ENCODE peak calls at places on chromosomes 12 and 14, in ten cellular contexts. J is colonic mucosa, G is ovary, P is adrenal gland, S is A549, K is BE2C, Z is OCI-LY7, V is neural progenitor cell, I is ascending aorta, N is endothelial cell of umbilical vein. F is an unnamed sample.
A peak's percentile ranks its signal among the peaks of the same experiment; 100 is the strongest.

GRCh38 chr12:52013626-52014310 is 7.0 kb downstream of the TAMALIN start:
- DNase-seq in S (no peak), N (no peak), Z (no peak), K (no peak), P (no peak), J (no peak), I (no peak), G (no peak), V (no peak), F (no peak)

GRCh38 chr14:39265032-39265431 is 31.3 kb downstream of the MIA2 start:
- DNase-seq in I (no peak), N (no peak), Z (peak; percentile 44), G (no peak), J (no peak), P (no peak), K (no peak), S (peak; percentile 55), V (no peak), F (no peak)

GRCh38 chr12:8970432-8970831 is 18.9 kb upstream of the KLRG1 start:
- DNase-seq in N (peak; percentile 19), P (no peak), G (no peak), J (no peak), I (no peak), K (no peak), Z (no peak), V (no peak), S (peak; percentile 6), F (no peak)

GRCh38 chr14:64303471-64303917 is 9.3 kb upstream of the ESR2 start:
- DNase-seq in K (no peak), I (no peak), V (peak; percentile 72), N (peak; percentile 71), Z (peak; percentile 72), P (no peak), S (peak; percentile 64), G (no peak), J (no peak), F (no peak)

GRCh38 chr14:38855513-38855912 is 247.5 kb downstream of the SEC23A start:
- DNase-seq in Z (no peak), K (no peak), V (no peak), N (no peak), S (no peak), I (no peak), J (no peak), P (no peak), G (no peak), F (no peak)

GRCh38 chr14:75545907-75546306 is 23.6 kb downstream of the BATF start:
- DNase-seq in I (no peak), N (no peak), P (no peak), J (no peak), G (no peak), V (no peak), S (no peak), K (no peak), Z (no peak), F (no peak)

GRCh38 chr12:132926417-132926833 is 29.7 kb downstream of the ZNF605 start:
- DNase-seq in V (no peak), I (no peak), J (no peak), N (no peak), Z (no peak), G (no peak), S (no peak), P (no peak), K (no peak), F (no peak)

GRCh38 chr14:100827140-100827517 is 1.2 kb downstream of the MEG3 start:
- DNase-seq in S (no peak), Z (no peak), I (no peak), G (peak; percentile 48), J (no peak), V (no peak), P (peak; percentile 62), K (no peak), N (peak; percentile 18), F (no peak)

GRCh38 chr12:48903982-48904411 is 21.3 kb downstream of the FKBP11 start:
- DNase-seq in I (peak; percentile 87), V (peak; percentile 93), K (peak; percentile 92), Z (peak; percentile 79), S (peak; percentile 93), J (peak; percentile 79), G (peak; percentile 80), P (peak; percentile 74), N (peak; percentile 76), F (peak; percentile 88)

GRCh38 chr14:65290830-65291229 is 121.7 kb upstream of the FUT8 start:
- DNase-seq in Z (no peak), J (no peak), S (peak; percentile 42), G (no peak), N (peak; percentile 8), V (no peak), I (no peak), K (no peak), P (no peak), F (no peak)

GRCh38 chr12:32533971-32534590 is 134.7 kb downstream of the FGD4 start:
- DNase-seq in Z (peak; percentile 85), G (peak; percentile 39), V (peak; percentile 24), P (peak; percentile 53), K (peak; percentile 35), N (peak; percentile 89), I (peak; percentile 90), S (peak; percentile 84), J (peak; percentile 82), F (no peak)

GRCh38 chr12:53051058-53051880 is 1.4 kb downstream of the TNS2 start:
- DNase-seq in K (no peak), Z (no peak), G (peak; percentile 80), I (peak; percentile 87), J (peak; percentile 62), V (no peak), S (peak; percentile 43), N (peak; percentile 80), P (peak; percentile 75), F (no peak)

GRCh38 chr14:96663076-96663475 is 134.1 kb upstream of the VRK1 start:
- DNase-seq in J (no peak), N (no peak), I (no peak), P (no peak), G (no peak), V (no peak), K (no peak), Z (no peak), S (no peak), F (no peak)

GRCh38 chr12:58369576-58369975 is 428.2 kb downstream of the ATP23 start:
- DNase-seq in P (no peak), Z (no peak), S (no peak), G (no peak), V (no peak), N (no peak), I (no peak), J (no peak), K (no peak), F (no peak)

GRCh38 chr14:92514844-92515509 is 1.4 kb downstream of the RIN3 start:
- DNase-seq in I (no peak), V (no peak), N (no peak), P (no peak), S (no peak), J (no peak), G (no peak), K (no peak), Z (no peak), F (no peak)

DNA sequence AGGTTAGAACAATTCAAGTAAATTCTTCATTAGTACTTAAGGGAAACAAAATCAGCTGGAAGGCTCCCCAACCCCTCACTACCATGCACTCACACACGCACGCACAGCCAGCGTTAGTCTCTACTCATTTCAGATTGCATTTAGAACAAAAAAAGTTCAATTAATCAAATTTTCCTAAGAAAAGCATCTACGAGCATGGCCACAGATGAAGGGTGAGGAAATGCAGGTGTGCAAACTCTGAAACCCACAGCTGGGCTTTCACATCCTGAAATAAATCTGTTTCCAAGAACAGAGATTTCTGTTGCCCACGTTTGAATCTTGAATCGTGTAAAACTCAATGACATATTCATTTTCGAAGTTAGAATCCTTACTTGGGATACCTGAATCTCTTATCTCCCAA is 62.6 kb downstream of the SEL1L start:
- DNase-seq in Z (peak; percentile 94), S (no peak), J (no peak), N (no peak), P (no peak), K (no peak), I (no peak), G (no peak), V (no peak), F (no peak)
- H3K4me1 ChIP-seq in Z (peaks cover 92% of the 10 kb centered on the region), S (no peaks in the 10 kb centered on the region), J (no peaks in the 10 kb centered on the region), N (no peaks in the 10 kb centered on the region), P (no peaks in the 10 kb centered on the region), K (no peaks in the 10 kb centered on the region), I (no peaks in the 10 kb centered on the region), G (no peaks in the 10 kb centered on the region), V (no peaks in the 10 kb centered on the region), F (peaks cover 19% of the 10 kb centered on the region)

GRCh38 chr12:119020377-119021360 is 39.3 kb downstream of the SRRM4 start:
- DNase-seq in J (peak; percentile 33), I (no peak), N (no peak), G (no peak), S (peak; percentile 48), P (peak; percentile 31), K (peak; percentile 44), Z (peak; percentile 2), V (peak; percentile 88), F (no peak)
- TF ChIP-seq CTCF in J (peak; percentile 20), I (no peak), N (no peak), G (no peak), S (peak; percentile 27), P (no peak), K (peak; percentile 61), Z (peak; percentile 76), V (peak; percentile 95), F (no peak)

DNA sequence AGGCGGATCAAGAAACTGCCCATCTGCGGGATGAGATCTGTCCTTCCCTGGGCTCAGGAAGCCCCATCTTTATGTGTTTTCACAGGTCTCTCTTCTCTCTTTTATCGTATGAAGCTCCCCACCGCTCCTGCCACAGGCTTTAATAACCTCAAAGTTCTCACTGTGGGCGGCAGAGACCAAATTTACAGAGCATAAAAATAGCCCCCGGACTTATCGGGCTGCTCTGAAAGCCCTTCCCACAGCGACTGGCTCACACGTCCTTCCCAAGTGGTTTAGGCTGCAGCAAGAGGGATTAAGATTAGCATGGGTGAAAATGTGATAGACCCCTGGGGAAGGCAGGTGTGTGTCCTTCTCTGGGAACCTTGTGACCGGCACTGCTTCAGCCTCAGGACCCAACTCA is 47.8 kb downstream of the TESC start:
- DNase-seq in S (no peak), K (no peak), Z (no peak), G (no peak), N (no peak), P (no peak), V (no peak), I (no peak), J (no peak), F (no peak)
- H3K4me1 ChIP-seq in S (peaks cover 6% of the 10 kb centered on the region), K (no peaks in the 10 kb centered on the region), Z (peaks cover 8% of the 10 kb centered on the region), G (peaks cover 6% of the 10 kb centered on the region), N (peaks cover 6% of the 10 kb centered on the region), P (peaks cover 6% of the 10 kb centered on the region), V (peaks cover 28% of the 10 kb centered on the region), I (no peaks in the 10 kb centered on the region), J (no peaks in the 10 kb centered on the region), F (no peaks in the 10 kb centered on the region)

GRCh38 chr12:131056626-131057025 is 102.9 kb downstream of the ADGRD1 start:
- DNase-seq in P (no peak), G (no peak), I (no peak), V (no peak), Z (no peak), J (no peak), S (no peak), N (no peak), K (no peak), F (no peak)
- TF ChIP-seq CTCF in P (no peak), G (no peak), I (no peak), V (no peak), Z (no peak), J (no peak), S (no peak), N (no peak), K (no peak), F (no peak)